ENCODE peak calls at places on chromosomes 3 and 15, in nine cellular contexts. N is A172, F is NCI-H460, W is activated gamma-delta T cell treated with Interleukin-2 at 50 U/mL for 16 hours, I is T-helper 9 cell, E is KG1, B is glutamatergic neuron, Y is psoas muscle, G is AML-193. J is an unnamed sample.

GRCh38 chr3:141373768-141374526 is 5.6 kb downstream of the ZBTB38 start:
- DNase-seq in N (peak), F (no peak), W (no peak), I (no peak), E (no peak), B (no peak), Y (no peak), G (no peak), J (no peak)

GRCh38 chr3:50427255-50427654 is 67.9 kb upstream of the TMEM115 start:
- DNase-seq in N (no peak), F (no peak), W (no peak), I (no peak), E (no peak), B (no peak), Y (no peak), G (no peak), J (no peak)

GRCh38 chr3:66450389-66451022 is 50.3 kb downstream of the LRIG1 start:
- DNase-seq in N (peak), F (no peak), W (no peak), I (no peak), E (no peak), B (no peak), Y (peak), G (no peak), J (no peak)

GRCh38 chr15:91537868-91538267 is 315.6 kb upstream of the SLCO3A1 start:
- DNase-seq in N (no peak), F (no peak), W (no peak), I (no peak), E (no peak), B (no peak), Y (no peak), G (no peak), J (no peak)

GRCh38 chr3:17643691-17644090 is 98.7 kb downstream of the TBC1D5 start:
- DNase-seq in N (no peak), F (no peak), W (no peak), I (no peak), E (no peak), B (no peak), Y (no peak), G (no peak), J (no peak)

GRCh38 chr3:38453075-38453913 is at the start of gene ACVR2B:
- DNase-seq in N (peak), F (peak), W (peak), I (peak), E (no peak), B (peak), Y (peak), G (peak), J (peak)

GRCh38 chr15:75130597-75131268 is 70.9 kb upstream of the C15orf39 start:
- DNase-seq in N (no peak), F (no peak), W (no peak), I (no peak), E (no peak), B (no peak), Y (no peak), G (no peak), J (no peak)

GRCh38 chr15:25679492-25679891 is 183.6 kb downstream of the ATP10A start:
- DNase-seq in N (no peak), F (no peak), W (no peak), I (no peak), E (no peak), B (no peak), Y (no peak), G (no peak), J (no peak)

GRCh38 chr15:39273805-39274411 is 307.0 kb upstream of the THBS1 start:
- DNase-seq in N (no peak), F (no peak), W (no peak), I (no peak), E (no peak), B (no peak), Y (no peak), G (no peak), J (no peak)

GRCh38 chr3:118436863-118437262 is 597.8 kb downstream of the IGSF11 start:
- DNase-seq in N (no peak), F (no peak), W (no peak), I (no peak), E (no peak), B (no peak), Y (no peak), G (no peak), J (no peak)

GRCh38 chr15:33766329-33766728 is 202.0 kb upstream of the CHRM5 start:
- DNase-seq in N (no peak), F (no peak), W (no peak), I (no peak), E (no peak), B (no peak), Y (no peak), G (no peak), J (no peak)

GRCh38 chr3:180989291-180990163 is at the start of gene DNAJC19:
- DNase-seq in N (peak), F (peak), W (peak), I (peak), E (peak), B (peak), Y (peak), G (peak), J (peak)

GRCh38 chr3:30477149-30477921 is 129.1 kb upstream of the TGFBR2 start:
- DNase-seq in N (no peak), F (no peak), W (no peak), I (no peak), E (no peak), B (no peak), Y (no peak), G (no peak), J (no peak)

GRCh38 chr3:159763466-159764210 is 225.0 kb upstream of the IL12A start:
- DNase-seq in N (peak), F (peak), W (no peak), I (no peak), E (no peak), B (peak), Y (peak), G (peak), J (peak)

GRCh38 chr3:185549111-185549510 is 3.3 kb downstream of the LIPH start:
- DNase-seq in N (peak), F (peak), W (no peak), I (no peak), E (no peak), B (no peak), Y (no peak), G (no peak), J (no peak)

J was measured in endothelial cell.